ENCODE peak calls at places on chromosome 20, in five cellular contexts. D is K562, M is foreskin fibroblast, O is HL-60, B is fibroblast of lung. A is an unnamed sample.

GRCh38 chr20:45311589-45312211 is 3.6 kb upstream of the MATN4 start:
- DNase-seq in O (peak; percentile 41), M (peak; percentile 77), B (peak; percentile 38), D (peak; percentile 81), A (peak; percentile 80)

GRCh38 chr20:5720696-5721095 is 29.5 kb upstream of the SHLD1 start:
- DNase-seq in B (peak; percentile 50), D (no peak), M (no peak), O (no peak), A (no peak)

GRCh38 chr20:25313608-25314007 is 65.7 kb downstream of the PYGB start:
- DNase-seq in B (no peak), M (no peak), O (no peak), D (no peak), A (no peak)

GRCh38 chr20:33490023-33490933 is at the start of gene CBFA2T2:
- DNase-seq in D (peak; percentile 28), O (peak; percentile 38), B (peak; percentile 70), M (peak; percentile 82), A (no peak)

GRCh38 chr20:63744574-63745423 is 5.2 kb downstream of the SLC2A4RG start:
- DNase-seq in O (no peak), B (no peak), M (no peak), D (no peak), A (no peak)

GRCh38 chr20:11585752-11586352 is 331.8 kb upstream of the BTBD3 start:
- DNase-seq in D (no peak), B (peak; percentile 5), M (peak; percentile 24), O (no peak), A (no peak)

GRCh38 chr20:45406260-45407066 is 1.6 kb upstream of the DBNDD2 start:
- DNase-seq in D (peak; percentile 87), B (peak; percentile 15), M (peak; percentile 64), O (peak; percentile 62), A (peak; percentile 28)

GRCh38 chr20:33099842-33100538 is 20.5 kb downstream of the BPIFB4 start:
- DNase-seq in D (no peak), M (no peak), O (no peak), B (no peak), A (no peak)

GRCh38 chr20:62711703-62712101 is 3.1 kb downstream of the NTSR1 start:
- DNase-seq in O (no peak), B (no peak), M (no peak), D (peak; percentile 74), A (no peak)

GRCh38 chr20:24954151-24954550 is 5.1 kb downstream of the CST7 start:
- DNase-seq in D (no peak), M (no peak), O (no peak), B (no peak), A (no peak)

GRCh38 chr20:35277531-35278395 is at the start of gene MMP24OS:
- DNase-seq in O (peak; percentile 91), M (peak; percentile 96), B (peak; percentile 88), D (peak; percentile 85), A (peak; percentile 87)
- TF ChIP-seq CTCF in O (peak; percentile 18), M (no peak), B (peak; percentile 16), D (peak; percentile 35), A (no peak)

GRCh38 chr20:44187054-44187762 is at the start of gene JPH2:
- DNase-seq in B (peak; percentile 79), D (no peak), O (no peak), M (peak; percentile 88), A (peak; percentile 40)
- TF ChIP-seq CTCF in B (no peak), D (no peak), O (no peak), M (no peak), A (no peak)

GRCh38 chr20:50663095-50663821 is 28.1 kb downstream of the RIPOR3 start:
- DNase-seq in O (no peak), D (no peak), B (no peak), M (peak; percentile 33), A (no peak)
- TF ChIP-seq CTCF in O (peak; percentile 1), D (peak; percentile 41), B (no peak), M (no peak), A (no peak)

GRCh38 chr20:40890635-40891034 is 138.0 kb upstream of the TOP1 start:
- DNase-seq in M (no peak), O (no peak), D (no peak), B (no peak), A (no peak)

GRCh38 chr20:40897177-40897700 is 131.4 kb upstream of the TOP1 start:
- DNase-seq in D (no peak), O (no peak), B (no peak), M (peak; percentile 90), A (no peak)

GRCh38 chr20:40895182-40895581 is 133.4 kb upstream of the TOP1 start:
- DNase-seq in O (no peak), B (no peak), D (no peak), M (no peak), A (no peak)

GRCh38 chr20:40893610-40894242 is 134.9 kb upstream of the TOP1 start:
- DNase-seq in B (no peak), M (no peak), D (no peak), O (no peak), A (no peak)

DNA sequence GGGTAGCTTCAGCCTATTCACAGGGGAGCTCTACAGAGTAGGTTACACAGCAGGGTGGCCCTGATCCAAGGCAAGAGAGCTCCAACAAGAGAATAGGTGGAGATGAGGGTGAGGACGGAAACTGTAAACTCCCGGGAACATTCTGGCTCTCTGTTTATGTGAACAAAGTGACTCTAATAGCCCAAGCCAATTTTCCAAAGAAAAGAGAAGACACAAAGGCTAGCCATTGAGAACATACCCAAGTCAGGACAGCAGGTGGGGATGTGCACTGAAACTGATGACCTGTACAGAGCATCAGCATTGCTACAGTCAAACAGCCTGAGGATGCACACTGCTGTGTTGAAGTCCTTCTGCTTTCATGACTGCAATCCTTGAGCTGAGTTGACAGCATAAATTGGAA is 136.0 kb upstream of the TOP1 start:
- DNase-seq in D (no peak), B (no peak), M (no peak), O (no peak), A (no peak)
- TF ChIP-seq CTCF in D (no peak), B (no peak), M (no peak), O (no peak), A (no peak)

GRCh38 chr20:1920826-1921225 is 25.6 kb downstream of the SIRPA start:
- DNase-seq in D (no peak), M (no peak), B (no peak), O (no peak), A (no peak)

GRCh38 chr20:1920252-1920651 is 25.0 kb downstream of the SIRPA start:
- DNase-seq in D (no peak), M (no peak), B (no peak), O (no peak), A (no peak)

GRCh38 chr20:1922786-1923185 is 27.6 kb downstream of the SIRPA start:
- DNase-seq in D (no peak), M (no peak), B (no peak), O (no peak), A (no peak)

DNA sequence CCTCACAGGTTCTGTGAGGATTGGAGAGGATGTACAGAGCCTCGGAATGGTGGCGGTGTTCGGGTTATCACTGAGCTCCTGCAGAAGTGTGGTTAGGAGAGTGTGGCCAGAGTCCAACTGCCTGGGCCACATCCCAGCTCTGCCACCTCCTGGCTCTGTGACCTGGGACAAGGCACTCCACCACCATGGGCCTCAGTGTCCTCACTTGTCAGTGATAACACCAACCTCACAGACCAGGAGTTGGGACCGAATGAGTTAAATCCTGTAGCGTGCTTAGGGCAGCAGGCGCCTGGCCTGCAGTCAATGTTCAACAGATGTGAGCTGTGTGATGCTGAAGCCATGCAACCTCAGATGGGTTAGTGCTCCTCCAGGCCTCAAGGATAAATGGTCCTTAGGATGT is 23.6 kb downstream of the SIRPA start:
- DNase-seq in M (peak; percentile 51), D (no peak), O (no peak), B (no peak), A (no peak)
- TF ChIP-seq CTCF in M (no peak), D (no peak), O (no peak), B (no peak), A (no peak)

GRCh38 chr20:58542411-58543095 is 27.4 kb upstream of the APCDD1L start:
- DNase-seq in B (peak; percentile 67), M (peak; percentile 28), O (no peak), D (peak; percentile 26), A (no peak)
- TF ChIP-seq CTCF in B (no peak), M (no peak), O (no peak), D (no peak), A (no peak)